ENCODE peak calls at places on chromosomes 16 and 17, in eight cellular contexts. L, K, Q, Y, Z, B, T and A are unnamed samples. For H3K27me3, the result is how much of the 10 kb centered on the place peaks cover.

GRCh38 chr16:20385844-20386832 is 18.4 kb downstream of the PDILT start:
- DNase-seq in Q (peak), T (no peak), L (peak), B (peak), Z (peak), Y (peak), K (peak), A (peak)

GRCh38 chr17:68085751-68086445 is 50.4 kb downstream of the KPNA2 start:
- DNase-seq in B (no peak), K (peak), L (peak), T (no peak), Q (no peak), Z (no peak), Y (no peak), A (no peak)

GRCh38 chr17:62727916-62728672 is 80.0 kb downstream of the MARCHF10 start:
- DNase-seq in Y (no peak), Z (no peak), T (no peak), K (peak), B (no peak), Q (no peak), L (no peak), A (no peak)

GRCh38 chr17:39208893-39209292 is 8.8 kb downstream of the RPL19 start:
- DNase-seq in Y (no peak), T (no peak), Z (no peak), L (peak), K (no peak), B (peak), Q (no peak), A (no peak)

GRCh38 chr17:32689348-32689747 is 187.6 kb downstream of the MYO1D start:
- DNase-seq in Y (no peak), Z (no peak), L (no peak), B (no peak), Q (no peak), K (no peak), T (no peak), A (no peak)

GRCh38 chr17:1490643-1491405 is 1.7 kb downstream of the MYO1C start:
- DNase-seq in Z (no peak), L (no peak), Q (peak), Y (peak), K (peak), T (no peak), B (peak), A (no peak)

GRCh38 chr17:67672592-67672991 is 45.1 kb upstream of the NOL11 start:
- DNase-seq in K (no peak), Z (no peak), Q (no peak), Y (no peak), T (no peak), L (no peak), B (no peak), A (no peak)

GRCh38 chr17:82358467-82359350 is at the start of gene TEX19:
- DNase-seq in Z (no peak), K (peak), T (no peak), Y (no peak), L (no peak), Q (peak), B (peak), A (no peak)

GRCh38 chr17:4837471-4838305 is 4.5 kb downstream of the MINK1 start:
- DNase-seq in T (no peak), B (no peak), Q (no peak), Y (no peak), Z (no peak), K (no peak), L (no peak), A (no peak)

GRCh38 chr17:82048571-82048971 is 3.0 kb downstream of the RFNG start:
- DNase-seq in T (no peak), B (peak), Q (no peak), Z (no peak), Y (no peak), L (no peak), K (no peak), A (no peak)

GRCh38 chr17:5892897-5893656 is 177.1 kb upstream of the WSCD1 start:
- DNase-seq in Q (no peak), T (no peak), K (no peak), L (no peak), B (no peak), Y (no peak), Z (no peak), A (no peak)

GRCh38 chr17:41464173-41464572 is 3.0 kb downstream of the KRT32 start:
- DNase-seq in T (no peak), K (no peak), L (no peak), Y (no peak), B (no peak), Q (no peak), Z (no peak), A (no peak)

GRCh38 chr17:15490634-15491261 is 23.3 kb upstream of the CDRT4 start:
- DNase-seq in T (no peak), Y (no peak), Q (no peak), L (no peak), K (peak), Z (peak), B (peak), A (no peak)

GRCh38 chr16:53057658-53058057 is 2.9 kb downstream of the CHD9 start:
- DNase-seq in B (no peak), Y (no peak), L (no peak), Q (no peak), Z (no peak), K (no peak), T (peak), A (no peak)

GRCh38 chr16:17510532-17510931 is 39.8 kb upstream of the XYLT1 start:
- DNase-seq in Z (no peak), Y (no peak), Q (no peak), L (no peak), B (no peak), K (no peak), T (no peak), A (no peak)

GRCh38 chr16:75292691-75293090 is 41.3 kb upstream of the BCAR1 start:
- DNase-seq in L (no peak), K (no peak), Q (no peak), Y (no peak), T (no peak), Z (no peak), B (no peak), A (no peak)
- H3K27me3 ChIP-seq in L (under half), K (under half), Q (under half), Y (under half), T (under half), Z (under half), B (under half), A (under half)

GRCh38 chr17:71284032-71284755 is 836.6 kb upstream of the SOX9 start:
- DNase-seq in Z (no peak), T (no peak), Q (no peak), L (no peak), B (no peak), Y (no peak), K (no peak), A (no peak)

GRCh38 chr17:71286625-71287024 is 834.2 kb upstream of the SOX9 start:
- DNase-seq in T (no peak), Y (no peak), K (peak), B (no peak), Q (no peak), Z (no peak), L (no peak), A (no peak)

GRCh38 chr17:71283486-71283885 is 837.3 kb upstream of the SOX9 start:
- DNase-seq in Z (no peak), Q (no peak), L (no peak), B (no peak), K (no peak), Y (no peak), T (no peak), A (no peak)

DNA sequence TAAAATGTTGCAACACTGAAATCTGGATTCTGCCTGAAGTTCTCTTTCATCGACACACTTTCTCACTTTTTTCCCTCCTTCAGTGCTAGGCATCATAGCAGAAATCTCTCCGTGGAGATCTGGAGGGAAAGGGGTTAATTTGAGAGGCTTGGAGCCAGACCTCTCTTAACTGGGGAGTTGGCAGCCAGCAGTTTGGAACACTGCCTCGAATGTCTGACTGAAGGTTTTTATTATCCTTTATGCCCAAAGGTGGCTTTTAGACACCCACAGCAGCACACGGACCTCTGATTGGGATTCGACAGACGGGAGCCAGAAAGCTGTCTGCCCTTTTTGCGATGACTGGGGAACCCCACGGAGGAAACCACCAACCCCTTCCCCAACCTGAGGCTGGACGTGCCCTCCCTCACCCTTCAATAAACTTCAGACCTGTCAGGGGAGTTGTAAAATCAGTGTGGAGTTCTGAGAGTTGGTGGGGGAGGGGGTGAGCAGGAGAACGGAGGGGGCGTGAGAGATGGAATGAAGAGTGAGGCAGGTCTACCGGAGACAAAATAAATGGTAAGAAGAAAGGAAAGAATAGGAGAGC is 833.5 kb upstream of the SOX9 start:
- DNase-seq in Z (no peak), L (no peak), K (peak), Y (no peak), Q (peak), B (no peak), T (no peak), A (no peak)
- TF ChIP-seq REST in Z (no peak), L (no peak), K (no peak), Y (no peak), Q (no peak), B (no peak), T (no peak), A (no peak)

GRCh38 chr16:79307214-79307613 is 293.3 kb downstream of the MAF start:
- DNase-seq in Z (no peak), Q (no peak), L (no peak), Y (no peak), T (no peak), B (no peak), K (no peak), A (no peak)
- TF ChIP-seq POLR2AphosphoS5 in Z (no peak), Q (no peak), L (no peak), Y (no peak), T (no peak), B (no peak), K (no peak), A (no peak)

GRCh38 chr17:29176500-29177351 is 3.5 kb downstream of the MYO18A start:
- DNase-seq in Q (peak), Y (peak), K (peak), T (no peak), Z (no peak), L (peak), B (peak), A (no peak)

GRCh38 chr17:29177871-29178749 is 2.1 kb downstream of the MYO18A start:
- DNase-seq in K (peak), Q (no peak), B (peak), Y (peak), Z (no peak), T (no peak), L (no peak), A (no peak)

GRCh38 chr17:29177541-29177870 is 2.7 kb downstream of the MYO18A start:
- DNase-seq in K (no peak), B (no peak), Q (no peak), T (no peak), Z (no peak), L (no peak), Y (no peak), A (no peak)

GRCh38 chr17:29172589-29172988 is 7.6 kb downstream of the MYO18A start:
- DNase-seq in B (no peak), K (no peak), T (no peak), Z (no peak), Q (no peak), Y (no peak), L (no peak), A (no peak)

GRCh38 chr17:29175349-29175748 is 4.8 kb downstream of the MYO18A start:
- DNase-seq in Q (no peak), Z (no peak), B (no peak), K (no peak), Y (no peak), T (no peak), L (no peak), A (no peak)
- H3K27me3 ChIP-seq in Q (under half), Z (under half), B (under half), K (under half), Y (under half), T (under half), L (under half), A (under half)

GRCh38 chr16:59385953-59386352 is 651.8 kb upstream of the GOT2 start:
- DNase-seq in Y (no peak), T (no peak), B (no peak), Q (no peak), Z (no peak), L (no peak), K (no peak), A (no peak)
- TF ChIP-seq REST in Y (no peak), T (no peak), B (no peak), Q (no peak), Z (no peak), L (no peak), K (no peak), A (no peak)

DNA sequence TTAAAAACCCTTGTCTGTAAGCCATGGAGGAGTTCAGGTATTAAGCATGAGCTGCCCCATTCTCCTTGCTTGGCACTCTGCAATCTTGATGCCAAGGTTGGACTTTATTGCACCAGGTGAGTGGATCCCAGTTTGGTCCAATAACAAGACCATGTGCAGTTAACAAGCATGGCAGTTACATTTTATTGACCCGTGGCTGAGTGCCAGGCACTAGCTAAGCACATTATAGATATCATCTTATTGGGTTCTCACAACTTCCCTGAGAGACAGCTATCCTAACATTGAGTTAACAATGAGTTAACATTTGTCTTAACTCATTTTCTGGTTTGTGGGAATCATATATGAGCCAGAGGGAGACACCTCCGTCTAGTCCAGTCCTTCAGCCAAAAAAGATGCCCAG is 21.8 kb downstream of the LYRM9 start:
- DNase-seq in L (no peak), Y (no peak), Z (no peak), Q (no peak), B (no peak), T (no peak), K (no peak), A (no peak)
- TF ChIP-seq POLR2AphosphoS5 in L (no peak), Y (no peak), Z (no peak), Q (no peak), B (no peak), T (no peak), K (no peak), A (no peak)

GRCh38 chr16:86382067-86382773 is 128.1 kb upstream of the FOXF1 start:
- DNase-seq in Y (no peak), L (no peak), T (no peak), Z (no peak), Q (no peak), B (no peak), K (no peak), A (no peak)
- H3K27me3 ChIP-seq in Y (half or more), L (under half), T (under half), Z (under half), Q (under half), B (under half), K (under half), A (under half)

GRCh38 chr17:63984651-63985386 is 12.1 kb upstream of the SCN4A start:
- DNase-seq in Z (peak), Y (peak), K (no peak), T (no peak), L (peak), Q (no peak), B (peak), A (no peak)
- TF ChIP-seq REST in Z (no peak), Y (no peak), K (no peak), T (no peak), L (no peak), Q (no peak), B (no peak), A (no peak)

DNA sequence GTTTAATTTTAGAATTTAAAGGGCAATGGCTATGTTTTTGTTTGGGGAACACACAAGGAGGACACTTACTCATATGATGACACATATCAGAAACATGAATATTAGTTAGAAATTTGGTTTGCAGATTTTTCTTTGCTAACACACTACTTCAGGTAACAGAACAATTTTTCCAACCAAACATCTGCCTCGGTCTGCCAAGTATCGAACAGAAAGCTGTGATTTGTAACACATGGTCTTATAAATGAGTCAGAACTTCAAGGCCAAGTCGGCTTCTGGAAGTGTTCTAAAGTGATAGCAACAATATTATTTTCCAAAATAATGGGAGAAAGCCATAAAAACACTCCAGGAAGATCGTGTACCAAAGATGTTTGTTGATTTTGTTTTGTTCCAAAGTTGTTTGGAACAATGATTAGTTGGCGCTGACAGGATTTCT is 75.9 kb upstream of the PMFBP1 start:
- DNase-seq in B (no peak), Y (no peak), T (no peak), Q (no peak), K (no peak), L (no peak), Z (no peak), A (no peak)
- TF ChIP-seq POLR2AphosphoS5 in B (no peak), Y (no peak), T (no peak), Q (no peak), K (no peak), L (no peak), Z (no peak), A (no peak)

DNA sequence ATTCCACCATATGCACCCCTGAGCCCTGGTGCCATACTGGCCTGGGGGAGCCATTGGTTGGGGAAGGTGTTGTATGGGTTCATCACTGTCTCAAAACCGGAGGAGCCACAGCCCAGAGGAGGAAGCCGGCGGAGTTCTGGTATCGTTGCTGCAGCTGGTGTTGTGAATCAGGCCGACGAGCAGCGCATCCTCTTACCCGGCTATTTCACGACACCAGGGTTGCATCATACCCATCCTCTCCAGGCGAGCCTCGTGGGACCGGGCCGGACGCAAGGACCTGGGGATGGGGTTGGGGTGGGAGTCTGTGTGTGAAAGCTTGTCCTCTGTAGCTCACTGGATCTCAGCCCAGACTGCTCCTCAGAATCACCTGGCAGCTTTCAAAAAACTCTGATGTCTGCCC is 6.6 kb upstream of the SLC12A3 start:
- DNase-seq in K (no peak), Z (no peak), Y (no peak), B (no peak), L (peak), Q (no peak), T (no peak), A (no peak)
- H3K27me3 ChIP-seq in K (under half), Z (under half), Y (under half), B (under half), L (under half), Q (under half), T (under half), A (under half)